ENCODE peak calls at places on chromosomes 4 and X, in seven cellular contexts. One of them, this sample, is unnamed.

GRCh38 chrX:33178690-33179089 is 32.7 kb downstream of the DMD start:
- DNase-seq in A549: no peak
- DNase-seq in uterus: no peak
- DNase-seq in AG04449: no peak
- DNase-seq in body of pancreas: no peak
- DNase-seq in colonic mucosa: no peak
- DNase-seq in heart left ventricle: no peak
- DNase-seq in this sample: no peak

GRCh38 chr4:152778656-152779512 is 646 bp downstream of the TIGD4 start:
- DNase-seq in A549: peak; percentile 6
- DNase-seq in uterus: no peak
- DNase-seq in AG04449: no peak
- DNase-seq in body of pancreas: no peak
- DNase-seq in colonic mucosa: peak; percentile 50
- DNase-seq in heart left ventricle: no peak
- DNase-seq in this sample: peak; percentile 50

GRCh38 chrX:11724122-11725017 is 33.7 kb upstream of the MSL3 start:
- DNase-seq in A549: peak; percentile 18
- DNase-seq in uterus: no peak
- DNase-seq in AG04449: no peak
- DNase-seq in body of pancreas: no peak
- DNase-seq in colonic mucosa: no peak
- DNase-seq in heart left ventricle: no peak
- DNase-seq in this sample: peak; percentile 63

GRCh38 chrX:54921427-54922021 is 900 bp downstream of the TRO start:
- DNase-seq in A549: no peak
- DNase-seq in uterus: peak; percentile 63
- DNase-seq in AG04449: peak; percentile 16
- DNase-seq in body of pancreas: peak; percentile 58
- DNase-seq in colonic mucosa: peak; percentile 47
- DNase-seq in heart left ventricle: peak; percentile 69
- DNase-seq in this sample: peak; percentile 83

GRCh38 chr4:2333356-2333841 is 71.5 kb upstream of the MXD4 start:
- DNase-seq in A549: no peak
- DNase-seq in uterus: no peak
- DNase-seq in AG04449: no peak
- DNase-seq in body of pancreas: no peak
- DNase-seq in colonic mucosa: peak; percentile 65
- DNase-seq in heart left ventricle: no peak
- DNase-seq in this sample: no peak

GRCh38 chrX:21658746-21659145 is 616 bp upstream of the KLHL34 start:
- DNase-seq in A549: no peak
- DNase-seq in uterus: no peak
- DNase-seq in AG04449: no peak
- DNase-seq in body of pancreas: no peak
- DNase-seq in colonic mucosa: peak; percentile 66
- DNase-seq in heart left ventricle: no peak
- DNase-seq in this sample: no peak

GRCh38 chr4:48974979-48975640 is 11.0 kb upstream of the CWH43 start:
- DNase-seq in A549: no peak
- DNase-seq in uterus: no peak
- DNase-seq in AG04449: no peak
- DNase-seq in body of pancreas: no peak
- DNase-seq in colonic mucosa: no peak
- DNase-seq in heart left ventricle: peak; percentile 38
- DNase-seq in this sample: no peak

GRCh38 chr4:142815834-142816233 is 30.3 kb downstream of the INPP4B start:
- DNase-seq in A549: no peak
- DNase-seq in uterus: no peak
- DNase-seq in AG04449: no peak
- DNase-seq in body of pancreas: no peak
- DNase-seq in colonic mucosa: no peak
- DNase-seq in heart left ventricle: no peak
- DNase-seq in this sample: peak; percentile 87

GRCh38 chr4:6207602-6208001 is 7.3 kb upstream of the JAKMIP1 start:
- DNase-seq in A549: no peak
- DNase-seq in uterus: no peak
- DNase-seq in AG04449: no peak
- DNase-seq in body of pancreas: no peak
- DNase-seq in colonic mucosa: no peak
- DNase-seq in heart left ventricle: no peak
- DNase-seq in this sample: no peak

GRCh38 chr4:115234405-115235093 is 121.1 kb upstream of the NDST4 start:
- DNase-seq in A549: no peak
- DNase-seq in uterus: no peak
- DNase-seq in AG04449: no peak
- DNase-seq in body of pancreas: no peak
- DNase-seq in colonic mucosa: no peak
- DNase-seq in heart left ventricle: no peak
- DNase-seq in this sample: peak; percentile 2

GRCh38 chr4:20418865-20419451 is 167.3 kb downstream of the SLIT2 start:
- DNase-seq in A549: peak; percentile 6
- DNase-seq in uterus: no peak
- DNase-seq in AG04449: peak; percentile 41
- DNase-seq in body of pancreas: no peak
- DNase-seq in colonic mucosa: no peak
- DNase-seq in heart left ventricle: no peak
- DNase-seq in this sample: peak; percentile 59

GRCh38 chr4:142728209-142728608 is 117.9 kb downstream of the INPP4B start:
- DNase-seq in A549: no peak
- DNase-seq in uterus: no peak
- DNase-seq in AG04449: no peak
- DNase-seq in body of pancreas: no peak
- DNase-seq in colonic mucosa: no peak
- DNase-seq in heart left ventricle: no peak
- DNase-seq in this sample: peak; percentile 79

GRCh38 chrX:107775734-107776511 is at the start of gene TSC22D3:
- DNase-seq in A549: peak; percentile 68
- DNase-seq in uterus: peak; percentile 74
- DNase-seq in AG04449: no peak
- DNase-seq in body of pancreas: peak; percentile 89
- DNase-seq in colonic mucosa: peak; percentile 71
- DNase-seq in heart left ventricle: peak; percentile 86
- DNase-seq in this sample: peak; percentile 87

GRCh38 chr4:185587444-185588161 is 52.3 kb upstream of the PDLIM3 start:
- DNase-seq in A549: no peak
- DNase-seq in uterus: no peak
- DNase-seq in AG04449: no peak
- DNase-seq in body of pancreas: no peak
- DNase-seq in colonic mucosa: no peak
- DNase-seq in heart left ventricle: peak; percentile 84
- DNase-seq in this sample: peak; percentile 21

GRCh38 chr4:1984406-1985191 is 24.2 kb downstream of the NELFA start:
- DNase-seq in A549: no peak
- DNase-seq in uterus: no peak
- DNase-seq in AG04449: no peak
- DNase-seq in body of pancreas: no peak
- DNase-seq in colonic mucosa: peak; percentile 16
- DNase-seq in heart left ventricle: no peak
- DNase-seq in this sample: no peak

GRCh38 chr4:139844057-139844456 is 178.4 kb downstream of the MGST2 start:
- DNase-seq in A549: no peak
- DNase-seq in uterus: no peak
- DNase-seq in AG04449: no peak
- DNase-seq in body of pancreas: no peak
- DNase-seq in colonic mucosa: no peak
- DNase-seq in heart left ventricle: no peak
- DNase-seq in this sample: no peak

GRCh38 chr4:3108211-3108610 is 33.7 kb downstream of the HTT start:
- DNase-seq in A549: no peak
- DNase-seq in uterus: no peak
- DNase-seq in AG04449: no peak
- DNase-seq in body of pancreas: no peak
- DNase-seq in colonic mucosa: no peak
- DNase-seq in heart left ventricle: no peak
- DNase-seq in this sample: no peak

GRCh38 chrX:10474510-10474909 is 145.9 kb downstream of the MID1 start:
- DNase-seq in A549: no peak
- DNase-seq in uterus: no peak
- DNase-seq in AG04449: no peak
- DNase-seq in body of pancreas: no peak
- DNase-seq in colonic mucosa: no peak
- DNase-seq in heart left ventricle: no peak
- DNase-seq in this sample: no peak

GRCh38 chr4:129379429-129379828 is 283.5 kb downstream of the C4orf33 start:
- DNase-seq in A549: no peak
- DNase-seq in uterus: no peak
- DNase-seq in AG04449: no peak
- DNase-seq in body of pancreas: no peak
- DNase-seq in colonic mucosa: no peak
- DNase-seq in heart left ventricle: no peak
- DNase-seq in this sample: no peak

GRCh38 chr4:94171616-94172015 is 36.0 kb upstream of the SMARCAD1 start:
- DNase-seq in A549: no peak
- DNase-seq in uterus: no peak
- DNase-seq in AG04449: no peak
- DNase-seq in body of pancreas: no peak
- DNase-seq in colonic mucosa: no peak
- DNase-seq in heart left ventricle: no peak
- DNase-seq in this sample: no peak

GRCh38 chr4:89221175-89221867 is 86.3 kb downstream of the GPRIN3 start:
- DNase-seq in A549: no peak
- DNase-seq in uterus: no peak
- DNase-seq in AG04449: no peak
- DNase-seq in body of pancreas: no peak
- DNase-seq in colonic mucosa: no peak
- DNase-seq in heart left ventricle: no peak
- DNase-seq in this sample: no peak

GRCh38 chr4:189001283-189001970 is 862.2 kb downstream of the TRIML1 start:
- DNase-seq in A549: no peak
- DNase-seq in uterus: no peak
- DNase-seq in AG04449: no peak
- DNase-seq in body of pancreas: no peak
- DNase-seq in colonic mucosa: no peak
- DNase-seq in heart left ventricle: no peak
- DNase-seq in this sample: no peak

GRCh38 chrX:27597506-27597905 is 7.4 kb downstream of the DCAF8L2 start:
- DNase-seq in A549: no peak
- DNase-seq in uterus: no peak
- DNase-seq in AG04449: no peak
- DNase-seq in body of pancreas: no peak
- DNase-seq in colonic mucosa: no peak
- DNase-seq in heart left ventricle: no peak
- DNase-seq in this sample: no peak

GRCh38 chr4:150063128-150063527 is 15.1 kb upstream of the DCLK2 start:
- DNase-seq in A549: no peak
- DNase-seq in uterus: no peak
- DNase-seq in AG04449: no peak
- DNase-seq in body of pancreas: no peak
- DNase-seq in colonic mucosa: no peak
- DNase-seq in heart left ventricle: no peak
- DNase-seq in this sample: no peak

GRCh38 chrX:140503714-140504351 is 1.0 kb downstream of the SOX3 start:
- DNase-seq in A549: no peak
- DNase-seq in uterus: no peak
- DNase-seq in AG04449: no peak
- DNase-seq in body of pancreas: no peak
- DNase-seq in colonic mucosa: no peak
- DNase-seq in heart left ventricle: no peak
- DNase-seq in this sample: no peak

DNA sequence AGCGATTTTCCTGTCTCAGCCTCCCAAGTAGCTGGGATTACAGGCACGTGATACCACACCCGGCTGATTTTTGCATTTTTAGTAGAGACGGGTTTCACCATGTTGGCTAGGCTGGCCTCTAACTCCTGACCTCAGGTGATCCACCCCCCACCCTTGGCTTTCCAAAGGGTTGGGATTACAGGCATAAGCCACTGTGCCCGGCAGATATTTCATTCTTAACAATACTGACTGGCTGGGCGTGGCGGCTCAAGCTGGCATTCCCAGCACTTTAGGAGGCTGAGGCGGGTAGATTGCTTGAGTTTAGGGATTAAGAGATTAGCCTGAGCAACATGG is 1.3 kb downstream of the PQBP1 start:
- DNase-seq in A549: no peak
- DNase-seq in uterus: no peak
- DNase-seq in AG04449: no peak
- DNase-seq in body of pancreas: no peak
- DNase-seq in colonic mucosa: no peak
- DNase-seq in heart left ventricle: no peak
- DNase-seq in this sample: no peak
- H3K4me3 ChIP-seq in A549: peak overlapping the region; percentile 87
- H3K4me3 ChIP-seq in uterus: no peak overlapping the region
- H3K4me3 ChIP-seq in AG04449: no peak overlapping the region
- H3K4me3 ChIP-seq in body of pancreas: no peak overlapping the region
- H3K4me3 ChIP-seq in colonic mucosa: no peak overlapping the region
- H3K4me3 ChIP-seq in heart left ventricle: no peak overlapping the region
- H3K4me3 ChIP-seq in this sample: no peak overlapping the region

GRCh38 chrX:45596190-45596808 is 395.6 kb upstream of the DIPK2B start:
- DNase-seq in A549: no peak
- DNase-seq in uterus: no peak
- DNase-seq in AG04449: no peak
- DNase-seq in body of pancreas: no peak
- DNase-seq in colonic mucosa: no peak
- DNase-seq in heart left ventricle: no peak
- DNase-seq in this sample: no peak
- TF ChIP-seq CTCF in A549: no peak
- TF ChIP-seq CTCF in uterus: no peak
- TF ChIP-seq CTCF in AG04449: no peak
- TF ChIP-seq CTCF in body of pancreas: no peak
- TF ChIP-seq CTCF in colonic mucosa: no peak
- TF ChIP-seq CTCF in heart left ventricle: no peak
- TF ChIP-seq CTCF in this sample: no peak

GRCh38 chr4:184097240-184097619 is 120.4 kb downstream of the ENPP6 start:
- DNase-seq in A549: no peak
- DNase-seq in uterus: peak; percentile 61
- DNase-seq in AG04449: no peak
- DNase-seq in body of pancreas: no peak
- DNase-seq in colonic mucosa: peak; percentile 37
- DNase-seq in heart left ventricle: peak; percentile 61
- DNase-seq in this sample: no peak

GRCh38 chr4:184099033-184099432 is 118.6 kb downstream of the ENPP6 start:
- DNase-seq in A549: no peak
- DNase-seq in uterus: no peak
- DNase-seq in AG04449: no peak
- DNase-seq in body of pancreas: no peak
- DNase-seq in colonic mucosa: no peak
- DNase-seq in heart left ventricle: no peak
- DNase-seq in this sample: no peak

GRCh38 chr4:184097815-184098214 is 119.9 kb downstream of the ENPP6 start:
- DNase-seq in A549: no peak
- DNase-seq in uterus: no peak
- DNase-seq in AG04449: no peak
- DNase-seq in body of pancreas: no peak
- DNase-seq in colonic mucosa: no peak
- DNase-seq in heart left ventricle: no peak
- DNase-seq in this sample: no peak

GRCh38 chr4:184094532-184095192 is 123.0 kb downstream of the ENPP6 start:
- DNase-seq in A549: no peak
- DNase-seq in uterus: no peak
- DNase-seq in AG04449: no peak
- DNase-seq in body of pancreas: no peak
- DNase-seq in colonic mucosa: no peak
- DNase-seq in heart left ventricle: no peak
- DNase-seq in this sample: no peak

GRCh38 chr4:184096561-184097239 is 121.0 kb downstream of the ENPP6 start:
- DNase-seq in A549: no peak
- DNase-seq in uterus: no peak
- DNase-seq in AG04449: no peak
- DNase-seq in body of pancreas: no peak
- DNase-seq in colonic mucosa: no peak
- DNase-seq in heart left ventricle: no peak
- DNase-seq in this sample: peak; percentile 12
- H3K4me3 ChIP-seq in A549: no peak overlapping the region
- H3K4me3 ChIP-seq in uterus: peak overlapping the region; percentile 14
- H3K4me3 ChIP-seq in AG04449: no peak overlapping the region
- H3K4me3 ChIP-seq in body of pancreas: no peak overlapping the region
- H3K4me3 ChIP-seq in colonic mucosa: no peak overlapping the region
- H3K4me3 ChIP-seq in heart left ventricle: no peak overlapping the region
- H3K4me3 ChIP-seq in this sample: peak overlapping the region; percentile 43

GRCh38 chr4:187929024-187929423 is 66.5 kb upstream of the ZFP42 start:
- DNase-seq in A549: no peak
- DNase-seq in uterus: no peak
- DNase-seq in AG04449: no peak
- DNase-seq in body of pancreas: no peak
- DNase-seq in colonic mucosa: no peak
- DNase-seq in heart left ventricle: no peak
- DNase-seq in this sample: no peak
- TF ChIP-seq CTCF in A549: no peak
- TF ChIP-seq CTCF in uterus: no peak
- TF ChIP-seq CTCF in AG04449: no peak
- TF ChIP-seq CTCF in body of pancreas: no peak
- TF ChIP-seq CTCF in colonic mucosa: no peak
- TF ChIP-seq CTCF in heart left ventricle: no peak
- TF ChIP-seq CTCF in this sample: no peak